ENCODE peak calls at places on chromosomes 13 and 19, in four cellular contexts. J, V, W and Q are unnamed samples.

GRCh38 chr13:41935501-41935900 is 25.4 kb downstream of the VWA8 start:
- DNase-seq in W (no peak), V (no peak), J (no peak), Q (no peak)

GRCh38 chr13:52010890-52011689 is at the start of gene ATP7B:
- DNase-seq in J (no peak), W (peak; percentile 30), V (peak; percentile 17), Q (peak; percentile 2)

GRCh38 chr13:102400619-102401125 is 1.2 kb downstream of the FGF14 start:
- DNase-seq in V (no peak), W (peak; percentile 25), J (peak; percentile 11), Q (no peak)

GRCh38 chr19:3055741-3056453 is 6.4 kb downstream of the TLE5 start:
- DNase-seq in V (no peak), W (no peak), J (peak; percentile 82), Q (no peak)

GRCh38 chr13:97306646-97307045 is 84.5 kb downstream of the MBNL2 start:
- DNase-seq in V (no peak), W (no peak), J (no peak), Q (no peak)

GRCh38 chr13:23956106-23956505 is 58.8 kb upstream of the C1QTNF9B start:
- DNase-seq in J (no peak), W (no peak), V (no peak), Q (no peak)

GRCh38 chr13:111899714-111900389 is 167.1 kb upstream of the SOX1 start:
- DNase-seq in W (no peak), J (peak; percentile 42), V (no peak), Q (no peak)

GRCh38 chr19:14004619-14005380 is 1.3 kb downstream of the RFX1 start:
- DNase-seq in V (no peak), W (peak; percentile 78), J (no peak), Q (no peak)

GRCh38 chr13:102347490-102347889 is 54.4 kb downstream of the FGF14 start:
- DNase-seq in V (no peak), W (no peak), J (no peak), Q (no peak)

GRCh38 chr19:32195706-32196610 is 149.5 kb upstream of the ZNF507 start:
- DNase-seq in W (no peak), J (no peak), V (no peak), Q (no peak)

GRCh38 chr19:1084024-1084868 is 10.9 kb downstream of the POLR2E start:
- DNase-seq in V (no peak), W (no peak), J (no peak), Q (no peak)

GRCh38 chr19:16860118-16860517 is 28.7 kb upstream of the F2RL3 start:
- DNase-seq in J (no peak), V (no peak), W (no peak), Q (no peak)

GRCh38 chr13:31242342-31242741 is 42.6 kb downstream of the B3GLCT start:
- DNase-seq in W (no peak), V (no peak), J (no peak), Q (no peak)

GRCh38 chr13:106523566-106523965 is 11.9 kb downstream of the EFNB2 start:
- DNase-seq in V (no peak), J (no peak), W (no peak), Q (no peak)